ENCODE peak calls at places on chromosomes 2 and 18, in six cellular contexts. Y is HCT116, L is H1, K is SK-N-SH, W is HepG2, S is K562. Z is an unnamed sample.

GRCh38 chr2:159703491-159703890 is 8.8 kb upstream of the MARCHF7 start:
- DNase-seq in Y (no peak), L (no peak), K (no peak), W (no peak), S (no peak), Z (no peak)

GRCh38 chr18:29644276-29644675 is 1398.3 kb downstream of the DSC3 start:
- DNase-seq in Y (peak; percentile 0), L (no peak), K (no peak), W (no peak), S (no peak), Z (no peak)

GRCh38 chr2:219998099-219998498 is 370.7 kb downstream of the SLC4A3 start:
- DNase-seq in Y (no peak), L (no peak), K (no peak), W (no peak), S (no peak), Z (peak; percentile 15)

GRCh38 chr18:13653746-13654455 is 72.5 kb downstream of the FAM210A start:
- DNase-seq in Y (no peak), L (no peak), K (no peak), W (no peak), S (no peak), Z (no peak)

GRCh38 chr18:62325806-62326645 is 916 bp downstream of the TNFRSF11A start:
- DNase-seq in Y (no peak), L (no peak), K (peak; percentile 69), W (no peak), S (no peak), Z (peak; percentile 51)

GRCh38 chr2:24253303-24253919 is 78.6 kb downstream of the FAM228A start:
- DNase-seq in Y (no peak), L (no peak), K (no peak), W (no peak), S (peak; percentile 68), Z (no peak)

GRCh38 chr18:63881851-63882250 is 5.7 kb upstream of the SERPINB2 start:
- DNase-seq in Y (no peak), L (no peak), K (no peak), W (no peak), S (no peak), Z (no peak)

GRCh38 chr2:46749042-46749461 is 166.6 kb downstream of the MCFD2 start:
- DNase-seq in Y (no peak), L (no peak), K (no peak), W (peak; percentile 73), S (peak; percentile 68), Z (peak; percentile 12)

GRCh38 chr2:158845869-158846268 is 50.8 kb downstream of the DAPL1 start:
- DNase-seq in Y (no peak), L (no peak), K (peak; percentile 30), W (no peak), S (no peak), Z (no peak)

GRCh38 chr2:223324402-223324801 is 272.4 kb downstream of the KCNE4 start:
- DNase-seq in Y (no peak), L (no peak), K (no peak), W (no peak), S (no peak), Z (no peak)

GRCh38 chr2:54560146-54560881 is 104.2 kb downstream of the SPTBN1 start:
- DNase-seq in Y (no peak), L (no peak), K (peak; percentile 57), W (no peak), S (peak; percentile 48), Z (no peak)

GRCh38 chr2:241852116-241852980 is 6.3 kb downstream of the PDCD1 start:
- DNase-seq in Y (no peak), L (no peak), K (peak; percentile 33), W (no peak), S (no peak), Z (no peak)

GRCh38 chr2:167293172-167293781 is 405.0 kb downstream of the XIRP2 start:
- DNase-seq in Y (no peak), L (no peak), K (no peak), W (no peak), S (no peak), Z (no peak)

GRCh38 chr2:227862227-227862740 is 9.1 kb upstream of the DAW1 start:
- DNase-seq in Y (peak; percentile 51), L (no peak), K (peak; percentile 48), W (peak; percentile 65), S (peak; percentile 17), Z (no peak)

DNA sequence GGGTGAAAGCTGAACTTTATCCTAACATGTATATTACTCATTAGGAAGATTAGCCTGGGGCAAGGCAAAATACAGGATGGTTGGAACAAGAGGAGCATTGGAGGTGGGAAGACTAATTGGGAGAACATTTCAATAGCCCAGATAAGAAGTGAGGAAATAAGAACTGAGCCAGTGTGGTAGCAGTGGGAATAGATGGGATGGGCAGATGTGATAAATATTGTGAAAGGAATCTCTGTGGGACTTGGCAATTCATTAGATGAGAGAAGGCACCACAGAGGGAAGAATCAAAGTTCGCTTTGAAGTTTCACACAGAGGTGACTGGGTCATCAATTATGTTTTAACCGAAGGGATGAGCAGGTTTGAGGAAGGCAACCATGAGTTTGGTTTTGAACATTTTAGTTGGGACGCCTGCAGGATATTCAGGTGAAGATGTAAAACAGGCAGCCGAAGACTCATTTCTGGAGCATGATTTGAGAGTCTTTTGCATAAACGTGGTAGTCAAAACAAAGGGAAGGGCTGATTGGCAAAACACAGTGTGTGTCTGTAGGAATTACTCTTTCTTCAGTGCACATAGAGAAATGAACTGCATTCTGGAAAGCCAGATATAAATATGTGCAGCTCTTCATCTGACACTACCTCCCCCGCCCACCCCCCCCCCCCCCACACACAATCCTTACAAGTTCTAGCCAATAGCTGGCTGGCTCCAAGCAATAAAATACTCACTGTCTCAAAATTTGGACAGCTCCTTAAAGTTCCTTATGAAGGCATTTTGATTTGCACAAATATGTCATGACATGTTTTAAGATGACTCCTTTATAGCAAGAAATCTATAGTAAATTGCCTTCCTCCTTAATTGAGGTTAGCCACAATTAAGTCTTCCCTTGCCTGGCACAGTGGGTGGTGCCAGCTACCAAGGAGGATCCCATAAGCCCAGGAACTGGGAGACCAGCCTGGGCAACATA is 1.9 kb upstream of the SLC1A4 start:
- DNase-seq in Y (no peak), L (no peak), K (no peak), W (peak; percentile 75), S (peak; percentile 48), Z (no peak)
- TF ChIP-seq JUND in Y (no peak), L (no peak), K (no peak), W (no peak), S (no peak), Z (no peak)

GRCh38 chr2:204064119-204064518 is 127.6 kb downstream of the ICOS start:
- DNase-seq in Y (no peak), L (no peak), K (no peak), W (no peak), S (no peak), Z (no peak)
- TF ChIP-seq JUND in Y (no peak), L (no peak), K (no peak), W (no peak), S (no peak), Z (no peak)

GRCh38 chr2:86243950-86244733 is 44.9 kb downstream of the MRPL35 start:
- DNase-seq in Y (no peak), L (no peak), K (no peak), W (no peak), S (no peak), Z (no peak)
- TF ChIP-seq JUND in Y (no peak), L (no peak), K (no peak), W (no peak), S (no peak), Z (no peak)

DNA sequence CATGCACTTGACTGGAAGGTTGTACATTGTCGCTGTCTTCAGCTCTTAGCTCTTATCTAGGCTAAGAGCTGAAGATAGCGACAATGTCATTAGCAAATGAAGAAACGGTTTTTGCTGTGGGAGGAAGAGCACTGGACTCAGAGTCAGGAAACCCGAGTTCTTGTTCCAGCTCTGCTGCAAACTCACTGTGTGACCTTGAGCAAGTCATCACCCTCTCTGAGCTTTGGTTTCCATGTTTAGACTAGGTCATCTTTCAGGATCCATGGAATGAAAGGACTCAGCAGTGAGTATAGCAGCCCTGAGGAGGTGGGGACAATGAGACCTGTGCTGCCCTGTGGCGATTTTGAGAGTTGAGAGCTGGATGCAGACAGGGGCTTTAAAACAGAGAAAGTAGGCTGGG is 85.3 kb downstream of the ASAP2 start:
- DNase-seq in Y (no peak), L (no peak), K (no peak), W (no peak), S (no peak), Z (no peak)
- TF ChIP-seq JUND in Y (no peak), L (no peak), K (no peak), W (no peak), S (no peak), Z (no peak)

DNA sequence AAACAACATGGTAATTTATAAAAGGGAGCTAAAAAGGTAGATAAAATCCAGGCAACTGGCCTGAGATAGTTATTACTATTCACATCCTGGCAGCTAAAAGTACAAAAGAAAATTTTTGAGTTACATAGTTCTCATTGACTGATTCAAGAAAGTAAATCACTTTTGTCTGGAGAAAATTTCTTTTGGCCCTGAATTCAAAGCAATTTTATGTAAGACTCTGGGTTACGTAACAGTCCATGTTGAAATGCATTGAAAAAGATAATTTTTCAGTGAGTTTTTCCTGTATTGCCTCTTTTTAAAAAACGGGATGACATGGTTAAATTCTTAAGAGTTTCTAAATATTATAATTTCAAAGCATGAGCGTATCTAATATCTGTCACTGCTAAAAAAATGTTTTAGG is 72.6 kb downstream of the ANKRD12 start:
- DNase-seq in Y (no peak), L (no peak), K (no peak), W (no peak), S (no peak), Z (no peak)
- TF ChIP-seq JUND in Y (no peak), L (no peak), K (no peak), W (no peak), S (no peak), Z (no peak)

DNA sequence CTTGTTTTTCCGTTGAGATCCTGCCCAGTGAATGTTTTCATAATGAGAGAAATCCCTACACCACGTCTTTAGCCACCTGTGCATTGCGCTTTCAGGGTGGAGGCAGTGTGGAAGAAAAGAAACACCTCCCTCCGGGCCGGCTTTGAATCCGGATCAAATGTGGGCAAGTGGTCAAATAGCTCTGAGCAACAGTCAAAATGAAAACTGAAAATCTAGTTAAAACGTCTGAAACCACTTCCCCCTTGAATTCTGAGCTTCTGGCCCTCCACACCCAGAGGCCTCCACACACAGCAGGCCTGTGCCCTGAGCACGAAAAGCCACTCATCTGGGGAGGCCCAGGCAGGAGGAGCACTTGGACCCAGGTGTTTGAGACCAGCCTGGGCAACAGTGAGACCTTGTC is 263.6 kb upstream of the SALL3 start:
- DNase-seq in Y (no peak), L (no peak), K (no peak), W (no peak), S (no peak), Z (no peak)
- TF ChIP-seq JUND in Y (no peak), L (no peak), K (no peak), W (no peak), S (no peak), Z (no peak)